ENCODE peak calls at places on chromosomes 11 and 22, in eight cellular contexts. B is lung, X is tibial artery, M is OCI-LY7, G is astrocyte of the spinal cord, D is GM12865, H is HepG2, R is GM06990. C is an unnamed sample.

GRCh38 chr22:19358195-19358594 is 66.7 kb upstream of the CLTCL1 start:
- DNase-seq in M (no peak), H (no peak), R (no peak), B (no peak), X (no peak), G (no peak), D (no peak), C (no peak)

GRCh38 chr11:134442246-134442645 is 30.2 kb upstream of the B3GAT1 start:
- DNase-seq in B (no peak), X (no peak), R (no peak), M (no peak), H (no peak), D (no peak), G (no peak), C (no peak)

GRCh38 chr11:91160661-91161060 is 937.8 kb upstream of the CHORDC1 start:
- DNase-seq in M (no peak), D (no peak), X (no peak), H (no peak), B (no peak), R (no peak), G (no peak), C (no peak)

GRCh38 chr11:12853325-12853651 is 155.8 kb upstream of the RASSF10 start:
- DNase-seq in B (no peak), G (no peak), R (no peak), H (no peak), M (no peak), X (no peak), D (no peak), C (no peak)

GRCh38 chr11:131819845-131820244 is 449.4 kb downstream of the NTM start:
- DNase-seq in R (no peak), X (no peak), H (no peak), D (no peak), M (no peak), B (no peak), G (no peak), C (no peak)

GRCh38 chr22:48187272-48187855 is 1424.9 kb downstream of the TBC1D22A start:
- DNase-seq in R (no peak), G (no peak), X (no peak), D (no peak), M (no peak), B (no peak), H (no peak), C (no peak)

GRCh38 chr11:131663403-131664200 is 293.2 kb downstream of the NTM start:
- DNase-seq in X (no peak), R (no peak), M (no peak), G (no peak), D (no peak), B (no peak), H (no peak), C (no peak)

GRCh38 chr22:36727110-36727509 is 23.6 kb upstream of the CACNG2 start:
- DNase-seq in R (no peak), B (no peak), G (no peak), X (no peak), M (no peak), H (no peak), D (no peak), C (no peak)

GRCh38 chr11:130737041-130737830 is 179.0 kb downstream of the SNX19 start:
- DNase-seq in D (peak), X (no peak), G (no peak), H (no peak), R (no peak), M (no peak), B (no peak), C (no peak)

GRCh38 chr11:131796089-131796488 is 425.7 kb downstream of the NTM start:
- DNase-seq in M (no peak), X (no peak), B (no peak), G (no peak), R (no peak), D (no peak), H (no peak), C (no peak)

GRCh38 chr11:47121731-47122130 is 54.9 kb downstream of the ARFGAP2 start:
- DNase-seq in X (no peak), D (no peak), H (no peak), M (no peak), B (no peak), G (no peak), R (no peak), C (no peak)

GRCh38 chr22:20021196-20022181 is 579 bp downstream of the TANGO2 start:
- DNase-seq in B (peak), M (peak), R (no peak), X (peak), D (no peak), H (peak), G (peak), C (peak)

GRCh38 chr11:73001615-73002014 is 140.5 kb downstream of the FCHSD2 start:
- DNase-seq in B (no peak), H (no peak), X (no peak), G (no peak), R (no peak), M (no peak), D (no peak), C (no peak)

GRCh38 chr11:118002541-118003019 is 16.4 kb downstream of the IL10RA start:
- DNase-seq in R (no peak), G (no peak), X (no peak), B (peak), H (no peak), M (no peak), D (no peak), C (no peak)

GRCh38 chr11:46285173-46285572 is 7.7 kb downstream of the CREB3L1 start:
- DNase-seq in D (no peak), X (no peak), H (no peak), G (no peak), R (no peak), M (no peak), B (no peak), C (no peak)

GRCh38 chr11:113446938-113447337 is 28.3 kb downstream of the DRD2 start:
- DNase-seq in G (no peak), M (no peak), X (no peak), B (no peak), H (no peak), D (no peak), R (no peak), C (no peak)

GRCh38 chr11:122170815-122171475 is 54.9 kb upstream of the BLID start:
- DNase-seq in G (peak), D (no peak), B (no peak), X (no peak), M (no peak), R (no peak), H (no peak), C (no peak)

GRCh38 chr11:119093666-119093950 is 8.0 kb downstream of the DPAGT1 start:
- DNase-seq in G (no peak), X (no peak), D (no peak), H (no peak), M (no peak), R (no peak), B (no peak), C (no peak)

GRCh38 chr11:62104816-62105610 is 18.8 kb upstream of the INCENP start:
- DNase-seq in R (no peak), H (no peak), G (peak), D (no peak), X (no peak), M (no peak), B (no peak), C (peak)

GRCh38 chr11:62104001-62104400 is 19.8 kb upstream of the INCENP start:
- DNase-seq in G (no peak), M (no peak), H (no peak), X (no peak), D (no peak), B (no peak), R (no peak), C (no peak)

GRCh38 chr11:62108017-62108750 is 15.6 kb upstream of the INCENP start:
- DNase-seq in H (peak), R (no peak), G (peak), B (no peak), M (peak), X (no peak), D (peak), C (peak)

GRCh38 chr11:62105611-62106245 is 18.1 kb upstream of the INCENP start:
- DNase-seq in D (no peak), H (no peak), G (no peak), M (no peak), B (no peak), X (no peak), R (no peak), C (no peak)

DNA sequence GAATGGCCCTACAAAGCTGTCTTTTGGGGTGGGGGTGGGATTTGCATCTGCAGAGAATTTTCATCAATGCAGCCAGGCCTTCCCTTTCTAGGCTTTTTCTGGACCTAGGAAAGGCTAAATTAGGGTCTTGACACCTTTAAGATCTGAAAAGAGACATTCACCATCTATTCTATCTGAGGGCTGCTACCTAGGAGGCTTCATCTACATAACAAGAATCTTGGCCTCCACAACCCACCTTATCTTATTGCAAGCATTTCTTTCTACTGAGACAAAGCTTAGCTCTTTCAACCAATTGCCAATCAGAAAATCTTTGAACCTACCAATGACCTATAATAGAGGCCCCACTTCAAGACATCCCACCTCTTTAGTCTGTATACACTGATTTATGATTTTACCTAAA is 20.7 kb upstream of the INCENP start:
- DNase-seq in G (no peak), X (no peak), H (no peak), B (no peak), M (no peak), R (no peak), D (no peak), C (no peak)
- H3K4me3 ChIP-seq in G (no peak), X (no peak), H (no peak), B (no peak), M (no peak), R (no peak), D (no peak), C (no peak)

DNA sequence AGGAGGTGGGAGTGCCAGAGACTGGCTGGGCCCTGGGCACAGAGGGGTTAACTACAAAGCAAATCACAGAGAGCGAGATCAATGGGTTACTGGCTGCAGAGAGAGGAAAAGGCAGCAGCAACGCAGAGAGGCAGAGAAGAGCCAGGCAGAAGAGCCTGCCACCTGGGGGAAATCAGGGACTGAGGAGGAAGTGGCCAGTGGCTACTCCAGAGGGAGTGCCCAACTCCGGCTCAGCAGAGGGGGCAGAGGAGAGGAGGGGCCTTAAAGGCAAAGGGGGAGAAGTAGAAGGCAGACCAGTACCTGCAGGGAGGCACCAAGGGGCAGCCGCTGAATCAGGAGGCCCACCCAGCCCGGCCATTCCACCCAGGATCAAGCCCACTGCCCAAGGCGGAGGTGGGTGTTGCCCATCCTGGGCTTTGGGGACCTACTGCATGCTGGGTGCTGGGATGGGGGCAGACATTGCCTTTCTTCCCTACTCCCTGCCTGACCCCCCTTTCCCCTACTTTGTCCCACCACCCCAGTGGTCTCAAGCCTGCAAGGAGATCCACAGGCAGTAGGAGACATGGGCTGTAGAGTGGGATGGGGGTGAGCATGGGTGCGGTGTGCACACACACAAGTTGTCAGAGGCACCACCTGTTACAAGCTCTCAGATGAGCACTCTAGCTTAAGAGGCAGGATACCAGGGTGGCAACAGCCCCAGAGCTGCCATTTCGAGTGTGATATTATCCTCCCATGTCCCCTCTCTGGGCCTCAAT is 926 bp upstream of the GALR3 start:
- DNase-seq in H (peak), B (no peak), X (no peak), R (no peak), G (no peak), D (no peak), M (no peak), C (no peak)
- TF ChIP-seq CTCF in H (peak), B (no peak), X (no peak), R (no peak), G (no peak), D (no peak), M (no peak), C (no peak)

GRCh38 chr22:50626856-50627451 is 998 bp downstream of the ARSA start:
- DNase-seq in R (no peak), D (no peak), G (no peak), H (no peak), X (no peak), M (no peak), B (no peak), C (no peak)
- H3K4me3 ChIP-seq in R (peak), D (peak), G (peak), H (peak), X (peak), M (peak), B (peak), C (peak)

GRCh38 chr11:103622296-103622695 is 414.1 kb upstream of the DDI1 start:
- DNase-seq in R (no peak), H (no peak), D (no peak), B (no peak), M (no peak), X (no peak), G (no peak), C (no peak)

GRCh38 chr11:103618532-103618931 is 417.9 kb upstream of the DDI1 start:
- DNase-seq in G (peak), D (no peak), R (no peak), X (no peak), B (no peak), H (no peak), M (no peak), C (peak)

GRCh38 chr11:103623933-103624332 is 412.5 kb upstream of the DDI1 start:
- DNase-seq in M (no peak), B (no peak), G (no peak), R (no peak), D (no peak), H (no peak), X (no peak), C (no peak)

GRCh38 chr11:103619938-103620337 is 416.5 kb upstream of the DDI1 start:
- DNase-seq in G (no peak), X (no peak), M (no peak), B (no peak), H (no peak), R (no peak), D (no peak), C (no peak)

GRCh38 chr11:103619480-103619879 is 417.0 kb upstream of the DDI1 start:
- DNase-seq in X (no peak), M (peak), G (no peak), H (no peak), D (no peak), B (no peak), R (no peak), C (no peak)
- TF ChIP-seq CTCF in X (no peak), M (peak), G (no peak), H (no peak), D (peak), B (no peak), R (peak), C (peak)

GRCh38 chr22:44632823-44633478 is 69.1 kb upstream of the PRR5 start:
- DNase-seq in B (no peak), G (no peak), M (no peak), X (no peak), H (no peak), D (no peak), R (no peak), C (no peak)

GRCh38 chr22:44630826-44631225 is 71.2 kb upstream of the PRR5 start:
- DNase-seq in H (no peak), G (no peak), M (no peak), D (no peak), R (no peak), X (no peak), B (no peak), C (no peak)

GRCh38 chr22:44638966-44639739 is 62.9 kb upstream of the PRR5 start:
- DNase-seq in X (peak), B (no peak), M (no peak), D (no peak), H (no peak), R (no peak), G (peak), C (no peak)

GRCh38 chr22:44633647-44634046 is 68.4 kb upstream of the PRR5 start:
- DNase-seq in G (no peak), B (no peak), H (no peak), X (no peak), R (no peak), D (no peak), M (no peak), C (no peak)

GRCh38 chr22:44634426-44635321 is 67.3 kb upstream of the PRR5 start:
- DNase-seq in B (no peak), H (peak), G (no peak), D (no peak), M (no peak), R (no peak), X (no peak), C (no peak)
- H3K4me3 ChIP-seq in B (no peak), H (no peak), G (no peak), D (no peak), M (no peak), R (no peak), X (no peak), C (no peak)

GRCh38 chr11:106457727-106458126 is 380.3 kb downstream of the AASDHPPT start:
- DNase-seq in B (no peak), R (no peak), X (no peak), G (peak), M (no peak), H (peak), D (no peak), C (peak)
- TF ChIP-seq CTCF in B (no peak), R (no peak), X (no peak), G (no peak), M (no peak), H (no peak), D (no peak), C (no peak)

DNA sequence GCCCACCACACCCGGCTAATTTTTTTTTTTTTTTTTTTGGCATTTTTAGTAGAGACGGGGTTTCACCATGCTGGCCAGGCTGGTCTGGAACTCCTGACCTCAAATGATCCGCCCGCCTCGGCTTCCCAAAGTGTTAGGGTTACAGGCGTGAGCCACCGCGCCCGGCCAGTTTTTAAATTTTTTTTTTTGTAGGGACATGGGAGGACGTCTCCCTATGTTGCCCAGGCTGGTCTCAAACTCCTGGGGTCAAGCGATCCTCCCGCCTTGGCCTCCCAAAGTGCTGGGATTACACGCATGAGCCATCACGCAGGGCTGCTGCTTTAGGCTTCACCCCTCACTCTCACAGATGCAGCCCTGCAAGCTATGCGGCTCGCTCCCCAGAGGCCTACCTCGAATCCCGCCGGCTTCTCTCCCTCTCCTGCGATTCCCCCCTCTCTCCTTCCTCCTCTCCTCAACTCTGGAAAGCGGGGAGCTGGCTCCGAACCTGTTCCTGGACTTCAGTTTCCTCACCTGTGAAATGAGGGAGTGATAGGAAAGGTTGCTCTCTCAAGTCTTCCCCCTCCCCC is 926 bp downstream of the CCDC157 start:
- DNase-seq in D (no peak), B (no peak), G (no peak), R (no peak), M (no peak), X (no peak), H (no peak), C (no peak)
- H3K4me3 ChIP-seq in D (no peak), B (no peak), G (peak), R (no peak), M (peak), X (peak), H (peak), C (peak)

GRCh38 chr22:44727709-44728108 is 24.7 kb upstream of the ARHGAP8 start:
- DNase-seq in B (no peak), M (no peak), G (no peak), R (no peak), D (no peak), X (no peak), H (no peak), C (no peak)

GRCh38 chr22:44730034-44730433 is 22.3 kb upstream of the ARHGAP8 start:
- DNase-seq in X (no peak), M (no peak), H (no peak), D (no peak), G (no peak), R (no peak), B (no peak), C (no peak)

GRCh38 chr22:44730490-44731356 is 21.7 kb upstream of the ARHGAP8 start:
- DNase-seq in B (no peak), X (no peak), G (no peak), M (no peak), H (no peak), D (no peak), R (no peak), C (no peak)

GRCh38 chr22:44728761-44729261 is 23.6 kb upstream of the ARHGAP8 start:
- DNase-seq in H (no peak), D (no peak), G (no peak), M (no peak), B (no peak), X (no peak), R (no peak), C (no peak)

GRCh38 chr22:44729391-44730012 is 22.9 kb upstream of the ARHGAP8 start:
- DNase-seq in D (peak), M (no peak), G (peak), X (no peak), H (no peak), B (peak), R (no peak), C (peak)
- TF ChIP-seq CTCF in D (peak), M (no peak), G (peak), X (no peak), H (no peak), B (no peak), R (peak), C (peak)

GRCh38 chr22:28505416-28506156 is 174.1 kb downstream of the TTC28 start:
- DNase-seq in M (no peak), G (peak), X (no peak), H (no peak), B (no peak), D (no peak), R (no peak), C (no peak)

DNA sequence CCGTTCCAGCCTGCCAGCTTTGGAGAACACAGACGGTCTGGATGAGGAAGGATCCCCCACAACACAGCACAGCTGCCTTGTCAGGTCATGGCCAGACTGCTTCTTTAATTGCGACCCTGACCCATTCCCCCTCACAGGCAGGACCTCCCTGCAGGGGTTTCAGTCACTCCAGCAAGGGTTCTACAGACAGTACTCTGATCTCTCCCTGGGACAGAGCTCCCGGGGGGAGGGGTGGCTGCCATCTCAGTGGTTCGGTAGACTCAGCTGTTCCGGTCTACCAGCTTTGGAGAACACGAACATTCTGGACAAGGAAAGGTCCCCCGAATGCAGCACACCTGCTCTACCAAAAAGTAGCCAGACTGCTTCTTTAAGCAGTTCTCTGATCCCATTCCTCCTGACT is 173.4 kb downstream of the TTC28 start:
- DNase-seq in G (no peak), M (no peak), R (no peak), B (no peak), X (no peak), H (no peak), D (no peak), C (no peak)
- H3K4me3 ChIP-seq in G (no peak), M (no peak), R (no peak), B (no peak), X (no peak), H (no peak), D (no peak), C (no peak)

C was measured in AG09309.